ENCODE peak calls at places on chromosomes 3 and 15, in four cellular contexts. Y is NCI-H1436; Q is T47D; P is central memory CD4-positive, alpha-beta T cell. H is an unnamed sample.

GRCh38 chr3:169034401-169034800 is 629.1 kb downstream of the MECOM start:
- DNase-seq in Q (no peak), Y (no peak), P (no peak), H (no peak)

GRCh38 chr3:186915808-186916796 is 14.2 kb upstream of the ST6GAL1 start:
- DNase-seq in P (peak; percentile 4), Y (no peak), Q (no peak), H (no peak)

GRCh38 chr15:85706779-85707518 is 87.8 kb downstream of the KLHL25 start:
- DNase-seq in Q (no peak), Y (no peak), P (peak; percentile 82), H (no peak)

GRCh38 chr3:20066079-20066478 is 25.8 kb downstream of the KAT2B start:
- DNase-seq in P (no peak), Y (no peak), Q (no peak), H (no peak)

GRCh38 chr3:10253731-10254130 is 5.5 kb downstream of the TATDN2 start:
- DNase-seq in P (no peak), Q (no peak), Y (no peak), H (no peak)

GRCh38 chr3:59185586-59186381 is 136.0 kb upstream of the CFAP20DC start:
- DNase-seq in Y (no peak), P (no peak), Q (no peak), H (no peak)

GRCh38 chr3:186959029-186959624 is 28.8 kb downstream of the ST6GAL1 start:
- DNase-seq in Y (no peak), P (no peak), Q (no peak), H (no peak)

GRCh38 chr15:39583586-39584265 is 2.8 kb downstream of the THBS1 start:
- DNase-seq in P (no peak), Q (no peak), Y (no peak), H (no peak)

GRCh38 chr15:43361313-43361903 is 9.4 kb downstream of the ZSCAN29 start:
- DNase-seq in Q (no peak), Y (no peak), P (no peak), H (no peak)

GRCh38 chr15:71800835-71801745 is 9.3 kb upstream of the NR2E3 start:
- DNase-seq in Y (peak; percentile 47), Q (peak; percentile 67), P (no peak), H (peak; percentile 72)

GRCh38 chr3:180913582-180914404 is 1.3 kb downstream of the FXR1 start:
- DNase-seq in P (no peak), Q (no peak), Y (no peak), H (no peak)

GRCh38 chr15:98914626-98915025 is 93.0 kb downstream of the PGPEP1L start:
- DNase-seq in Y (no peak), P (no peak), Q (no peak), H (no peak)

GRCh38 chr3:107942244-107942643 is 148.6 kb downstream of the CD47 start:
- DNase-seq in Y (no peak), Q (no peak), P (no peak), H (no peak)

GRCh38 chr3:196093271-196094111 is 11.6 kb upstream of the TFRC start:
- DNase-seq in Y (no peak), Q (no peak), P (no peak), H (no peak)

GRCh38 chr15:28051920-28052633 is 47.0 kb downstream of the OCA2 start:
- DNase-seq in P (no peak), Q (no peak), Y (no peak), H (no peak)

GRCh38 chr3:141537866-141538265 is 51.0 kb downstream of the RASA2 start:
- DNase-seq in Q (no peak), P (no peak), Y (no peak), H (no peak)

GRCh38 chr15:65305144-65305758 is 774 bp downstream of the RNU5B-1 start:
- DNase-seq in Q (no peak), P (no peak), Y (no peak), H (no peak)

GRCh38 chr3:184598220-184598927 is 36.8 kb downstream of the EPHB3 start:
- DNase-seq in Y (no peak), Q (no peak), P (no peak), H (no peak)

GRCh38 chr15:36106640-36107335 is 472.6 kb upstream of the CDIN1 start:
- DNase-seq in Q (no peak), Y (no peak), P (no peak), H (no peak)

GRCh38 chr15:92910451-92910850 is 10.3 kb downstream of the CHD2 start:
- DNase-seq in Q (no peak), P (no peak), Y (no peak), H (no peak)

GRCh38 chr15:58748040-58748786 is 1.3 kb downstream of the ADAM10 start:
- DNase-seq in P (peak; percentile 43), Y (no peak), Q (no peak), H (no peak)

GRCh38 chr3:112446343-112446742 is 52.9 kb downstream of the BTLA start:
- DNase-seq in P (no peak), Q (no peak), Y (peak; percentile 35), H (no peak)

GRCh38 chr3:128033102-128033501 is 19.1 kb upstream of the SEC61A1 start:
- DNase-seq in P (no peak), Q (no peak), Y (no peak), H (no peak)

GRCh38 chr15:74179101-74179841 is 5.8 kb downstream of the ISLR start:
- DNase-seq in P (no peak), Q (no peak), Y (no peak), H (peak; percentile 14)

GRCh38 chr3:34106879-34107278 is 308.4 kb downstream of the PDCD6IP start:
- DNase-seq in Y (no peak), P (no peak), Q (no peak), H (no peak)

GRCh38 chr3:27861047-27862036 is 139.2 kb upstream of the EOMES start:
- DNase-seq in Y (no peak), P (peak; percentile 20), Q (no peak), H (no peak)

GRCh38 chr15:69777356-69777755 is 320.4 kb downstream of the TLE3 start:
- DNase-seq in Q (no peak), Y (no peak), P (no peak), H (no peak)

GRCh38 chr3:169999433-169999832 is 32.8 kb downstream of the SEC62 start:
- DNase-seq in P (no peak), Y (no peak), Q (no peak), H (no peak)

GRCh38 chr15:34644061-34644460 is 60.6 kb upstream of the GOLGA8B start:
- DNase-seq in Q (no peak), P (no peak), Y (no peak), H (no peak)

GRCh38 chr15:74174966-74175270 is 1.4 kb downstream of the ISLR start:
- DNase-seq in Y (no peak), Q (no peak), P (no peak), H (no peak)

GRCh38 chr3:136457793-136458192 is 207.7 kb downstream of the PCCB start:
- DNase-seq in P (no peak), Q (no peak), Y (no peak), H (no peak)

GRCh38 chr15:101489236-101489632 is 273 bp downstream of the PCSK6 start:
- DNase-seq in Y (no peak), P (no peak), Q (peak; percentile 91), H (peak; percentile 81)

GRCh38 chr3:142210144-142210543 is 15.2 kb downstream of the GK5 start:
- DNase-seq in Q (no peak), P (no peak), Y (no peak), H (no peak)

GRCh38 chr3:10945683-10946287 is 46.8 kb upstream of the SLC6A1 start:
- DNase-seq in Q (peak; percentile 30), P (no peak), Y (peak; percentile 12), H (peak; percentile 57)

GRCh38 chr3:157151627-157152026 is 8.3 kb downstream of the CCNL1 start:
- DNase-seq in P (no peak), Y (no peak), Q (no peak), H (peak; percentile 16)

GRCh38 chr3:50503504-50503903 is at the start of gene CACNA2D2:
- DNase-seq in Q (peak; percentile 83), Y (peak; percentile 26), P (peak; percentile 64), H (peak; percentile 55)

GRCh38 chr3:62647711-62648110 is 227.5 kb downstream of the CADPS start:
- DNase-seq in P (no peak), Q (no peak), Y (no peak), H (no peak)

GRCh38 chr3:48202691-48203090 is 14.5 kb upstream of the CDC25A start:
- DNase-seq in Y (no peak), P (no peak), Q (no peak), H (no peak)

GRCh38 chr3:171802601-171802956 is 7.7 kb downstream of the PLD1 start:
- DNase-seq in P (no peak), Q (no peak), Y (no peak), H (no peak)

H was measured in Caco-2.